ENCODE peak calls at places on chromosomes 16 and 17, in ten cellular contexts. D is foreskin fibroblast, C is keratinocyte, Z is prostate gland, N is osteocyte, E is NB4, I is astrocyte of the spinal cord, S is lower lobe of right lung, A is cardiac muscle cell, U is AG04450. K is an unnamed sample.

GRCh38 chr16:65500919-65501318 is 379.1 kb upstream of the CDH11 start:
- DNase-seq in D (peak), C (no peak), Z (no peak), N (peak), E (no peak), I (no peak), S (no peak), A (no peak), U (no peak), K (no peak)

GRCh38 chr16:30004811-30005242 is 6.0 kb downstream of the DOC2A start:
- DNase-seq in D (no peak), C (no peak), Z (no peak), N (no peak), E (no peak), I (no peak), S (no peak), A (no peak), U (no peak), K (no peak)

GRCh38 chr17:38598536-38598935 is 7.2 kb downstream of the SRCIN1 start:
- DNase-seq in D (peak), C (peak), Z (peak), N (no peak), E (peak), I (peak), S (no peak), A (peak), U (peak), K (peak)

GRCh38 chr16:54657058-54657708 is 273.5 kb upstream of the IRX5 start:
- DNase-seq in D (no peak), C (peak), Z (no peak), N (no peak), E (no peak), I (peak), S (no peak), A (no peak), U (no peak), K (no peak)

GRCh38 chr17:73586921-73587680 is 57.1 kb downstream of the SDK2 start:
- DNase-seq in D (no peak), C (no peak), Z (no peak), N (no peak), E (peak), I (no peak), S (no peak), A (no peak), U (no peak), K (no peak)

GRCh38 chr17:80851277-80851925 is 140.2 kb upstream of the CHMP6 start:
- DNase-seq in D (no peak), C (no peak), Z (no peak), N (no peak), E (no peak), I (no peak), S (no peak), A (no peak), U (no peak), K (no peak)

GRCh38 chr17:59504821-59505220 is 60.6 kb upstream of the DHX40 start:
- DNase-seq in D (no peak), C (no peak), Z (no peak), N (peak), E (no peak), I (no peak), S (no peak), A (no peak), U (no peak), K (peak)

GRCh38 chr17:72388765-72389473 is 268.1 kb downstream of the SOX9 start:
- DNase-seq in D (peak), C (no peak), Z (no peak), N (no peak), E (peak), I (peak), S (no peak), A (no peak), U (no peak), K (no peak)

GRCh38 chr17:39634384-39634871 is 2.5 kb upstream of the STARD3 start:
- DNase-seq in D (peak), C (no peak), Z (no peak), N (no peak), E (peak), I (peak), S (no peak), A (peak), U (no peak), K (no peak)

GRCh38 chr16:57720142-57720575 is 15.4 kb upstream of the KATNB1 start:
- DNase-seq in D (peak), C (no peak), Z (peak), N (no peak), E (peak), I (peak), S (no peak), A (peak), U (peak), K (no peak)

GRCh38 chr16:67283039-67283825 is 3.9 kb downstream of the PLEKHG4 start:
- DNase-seq in D (peak), C (no peak), Z (no peak), N (no peak), E (peak), I (no peak), S (peak), A (no peak), U (no peak), K (no peak)

GRCh38 chr17:16920628-16921020 is 51.3 kb downstream of the TNFRSF13B start:
- DNase-seq in D (no peak), C (no peak), Z (no peak), N (no peak), E (no peak), I (no peak), S (peak), A (no peak), U (no peak), K (no peak)

GRCh38 chr17:70521821-70522256 is 352.5 kb downstream of the KCNJ2 start:
- DNase-seq in D (peak), C (no peak), Z (peak), N (no peak), E (no peak), I (peak), S (no peak), A (no peak), U (no peak), K (no peak)

GRCh38 chr17:67035131-67036083 is 8.9 kb upstream of the CACNG1 start:
- DNase-seq in D (no peak), C (no peak), Z (no peak), N (no peak), E (no peak), I (no peak), S (peak), A (no peak), U (no peak), K (no peak)

GRCh38 chr17:32588982-32589381 is 102.2 kb downstream of the CDK5R1 start:
- DNase-seq in D (no peak), C (no peak), Z (no peak), N (no peak), E (peak), I (no peak), S (no peak), A (no peak), U (no peak), K (no peak)

GRCh38 chr16:55671206-55671973 is 15.6 kb downstream of the SLC6A2 start:
- DNase-seq in D (no peak), C (no peak), Z (no peak), N (no peak), E (no peak), I (no peak), S (no peak), A (no peak), U (no peak), K (no peak)

GRCh38 chr17:21196126-21196525 is 17.8 kb downstream of the TMEM11 start:
- DNase-seq in D (no peak), C (no peak), Z (peak), N (no peak), E (no peak), I (no peak), S (no peak), A (no peak), U (no peak), K (no peak)

GRCh38 chr17:64390066-64390465 is 594 bp downstream of the PECAM1 start:
- DNase-seq in D (no peak), C (no peak), Z (no peak), N (no peak), E (no peak), I (no peak), S (no peak), A (no peak), U (no peak), K (no peak)

GRCh38 chr16:9480503-9480902 is 389.1 kb downstream of the HAPSTR1 start:
- DNase-seq in D (no peak), C (no peak), Z (no peak), N (no peak), E (no peak), I (no peak), S (no peak), A (no peak), U (no peak), K (no peak)

GRCh38 chr16:55039042-55039441 is 108.4 kb downstream of the IRX5 start:
- DNase-seq in D (no peak), C (no peak), Z (no peak), N (no peak), E (no peak), I (no peak), S (no peak), A (no peak), U (no peak), K (peak)

GRCh38 chr16:12461201-12461600 is 342.5 kb downstream of the CPPED1 start:
- DNase-seq in D (no peak), C (no peak), Z (no peak), N (no peak), E (no peak), I (peak), S (no peak), A (no peak), U (peak), K (no peak)

GRCh38 chr17:4156750-4157381 is 13.9 kb downstream of the CYB5D2 start:
- DNase-seq in D (no peak), C (no peak), Z (no peak), N (no peak), E (no peak), I (no peak), S (no peak), A (no peak), U (no peak), K (no peak)

GRCh38 chr16:69537706-69538080 is 28.1 kb upstream of the NFAT5 start:
- DNase-seq in D (no peak), C (no peak), Z (no peak), N (no peak), E (no peak), I (no peak), S (no peak), A (no peak), U (no peak), K (no peak)

GRCh38 chr16:49827806-49828428 is 28.0 kb downstream of the ZNF423 start:
- DNase-seq in D (no peak), C (no peak), Z (no peak), N (no peak), E (no peak), I (no peak), S (no peak), A (no peak), U (no peak), K (no peak)

GRCh38 chr17:22454070-22454999 is 762.0 kb downstream of the KCNJ18 start:
- DNase-seq in D (no peak), C (no peak), Z (no peak), N (peak), E (no peak), I (no peak), S (no peak), A (no peak), U (no peak), K (no peak)

GRCh38 chr17:14197582-14197981 is 39.1 kb downstream of the CDRT15 start:
- DNase-seq in D (no peak), C (no peak), Z (no peak), N (no peak), E (no peak), I (no peak), S (no peak), A (no peak), U (no peak), K (no peak)

GRCh38 chr16:49488336-49488735 is 114.7 kb downstream of the C16orf78 start:
- DNase-seq in D (no peak), C (no peak), Z (no peak), N (no peak), E (no peak), I (no peak), S (peak), A (no peak), U (no peak), K (no peak)

GRCh38 chr16:81405702-81406113 is 38.9 kb upstream of the CMIP start:
- DNase-seq in D (peak), C (peak), Z (no peak), N (no peak), E (no peak), I (peak), S (no peak), A (no peak), U (peak), K (no peak)

GRCh38 chr17:63820963-63821561 is 6.2 kb upstream of the PSMC5 start:
- DNase-seq in D (no peak), C (no peak), Z (no peak), N (no peak), E (no peak), I (no peak), S (no peak), A (no peak), U (no peak), K (no peak)

GRCh38 chr17:74522381-74523090 is 8.7 kb downstream of the CD300LB start:
- DNase-seq in D (no peak), C (no peak), Z (no peak), N (peak), E (no peak), I (no peak), S (no peak), A (no peak), U (no peak), K (peak)

GRCh38 chr17:82013341-82013740 is 9.3 kb downstream of the CENPX start:
- DNase-seq in D (peak), C (no peak), Z (no peak), N (no peak), E (no peak), I (no peak), S (no peak), A (no peak), U (no peak), K (no peak)

GRCh38 chr17:82014971-82015310 is 7.7 kb downstream of the CENPX start:
- DNase-seq in D (no peak), C (no peak), Z (no peak), N (no peak), E (no peak), I (no peak), S (no peak), A (no peak), U (no peak), K (no peak)

GRCh38 chr17:82015311-82015971 is 7.2 kb downstream of the CENPX start:
- DNase-seq in D (no peak), C (no peak), Z (no peak), N (no peak), E (no peak), I (no peak), S (no peak), A (no peak), U (no peak), K (no peak)

GRCh38 chr17:82013772-82014321 is 8.8 kb downstream of the CENPX start:
- DNase-seq in D (no peak), C (no peak), Z (no peak), N (no peak), E (no peak), I (no peak), S (peak), A (no peak), U (no peak), K (no peak)

DNA sequence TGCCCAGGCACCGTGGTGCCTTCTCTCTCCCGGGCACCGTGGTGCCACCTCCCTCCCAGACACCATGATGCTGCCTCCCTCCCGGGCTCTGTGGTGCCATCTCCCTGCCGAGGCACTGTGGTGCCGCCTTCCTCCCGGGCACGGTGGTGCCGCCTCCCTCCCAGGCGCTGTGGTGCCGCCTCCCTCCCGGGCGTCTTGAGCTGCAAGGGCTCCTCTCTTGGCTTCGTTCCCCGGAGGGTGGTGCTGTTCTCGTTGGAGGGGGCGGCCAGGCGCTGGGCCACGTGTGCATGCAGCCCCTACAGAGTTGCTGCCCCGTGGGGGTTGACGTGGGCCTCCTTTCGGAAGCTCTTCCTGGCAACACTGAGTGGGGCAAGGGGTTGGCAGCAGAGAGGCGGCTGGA is 8.2 kb downstream of the CENPX start:
- DNase-seq in D (no peak), C (no peak), Z (no peak), N (no peak), E (no peak), I (no peak), S (no peak), A (no peak), U (no peak), K (no peak)
- TF ChIP-seq CTCF in D (no peak), C (peak), Z (no peak), N (no peak), E (no peak), I (no peak), S (no peak), A (no peak), U (no peak), K (no peak)

DNA sequence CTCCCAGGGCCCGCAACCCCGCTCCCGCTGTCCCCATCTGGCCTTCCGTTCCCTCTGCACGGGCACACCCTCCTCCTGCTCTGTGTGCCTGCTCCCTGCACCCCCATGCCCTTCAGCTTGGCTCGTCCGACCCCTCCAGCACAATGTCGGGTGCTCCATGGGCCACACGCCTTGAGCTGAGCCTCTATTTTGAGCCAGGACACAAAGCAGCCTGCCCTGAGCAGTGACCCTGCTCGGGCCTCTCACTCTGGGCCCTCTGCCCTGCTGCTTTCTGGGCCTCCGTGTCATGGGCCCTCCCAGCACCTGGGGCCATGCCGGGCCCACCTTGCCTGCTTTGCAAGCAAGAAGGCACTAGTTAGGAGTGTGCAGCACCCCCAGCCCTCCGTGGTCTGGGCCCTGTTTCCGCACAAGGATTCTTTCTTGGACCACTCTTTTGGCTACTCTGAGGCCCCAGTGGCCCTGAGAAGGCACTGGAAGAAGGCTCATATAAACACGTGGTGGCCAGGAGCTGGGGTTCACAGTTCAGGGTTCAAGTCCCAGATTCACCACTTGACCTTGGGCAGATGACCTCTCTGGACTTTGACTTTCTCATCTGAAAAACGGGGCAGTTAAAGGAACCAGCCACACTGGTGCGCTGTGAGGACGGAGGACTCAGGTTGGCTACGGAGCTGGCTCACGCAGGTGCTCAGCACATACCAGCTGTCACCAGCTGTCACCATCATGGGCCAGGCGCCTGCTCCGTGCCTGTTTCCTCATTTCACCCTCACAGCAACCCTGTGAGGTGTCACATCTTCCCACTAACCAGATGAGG is 166.1 kb upstream of the GSE1 start:
- DNase-seq in D (no peak), C (no peak), Z (no peak), N (no peak), E (no peak), I (no peak), S (no peak), A (no peak), U (no peak), K (no peak)
- TF ChIP-seq CTCF in D (no peak), C (no peak), Z (no peak), N (no peak), E (no peak), I (no peak), S (no peak), A (no peak), U (no peak), K (no peak)

DNA sequence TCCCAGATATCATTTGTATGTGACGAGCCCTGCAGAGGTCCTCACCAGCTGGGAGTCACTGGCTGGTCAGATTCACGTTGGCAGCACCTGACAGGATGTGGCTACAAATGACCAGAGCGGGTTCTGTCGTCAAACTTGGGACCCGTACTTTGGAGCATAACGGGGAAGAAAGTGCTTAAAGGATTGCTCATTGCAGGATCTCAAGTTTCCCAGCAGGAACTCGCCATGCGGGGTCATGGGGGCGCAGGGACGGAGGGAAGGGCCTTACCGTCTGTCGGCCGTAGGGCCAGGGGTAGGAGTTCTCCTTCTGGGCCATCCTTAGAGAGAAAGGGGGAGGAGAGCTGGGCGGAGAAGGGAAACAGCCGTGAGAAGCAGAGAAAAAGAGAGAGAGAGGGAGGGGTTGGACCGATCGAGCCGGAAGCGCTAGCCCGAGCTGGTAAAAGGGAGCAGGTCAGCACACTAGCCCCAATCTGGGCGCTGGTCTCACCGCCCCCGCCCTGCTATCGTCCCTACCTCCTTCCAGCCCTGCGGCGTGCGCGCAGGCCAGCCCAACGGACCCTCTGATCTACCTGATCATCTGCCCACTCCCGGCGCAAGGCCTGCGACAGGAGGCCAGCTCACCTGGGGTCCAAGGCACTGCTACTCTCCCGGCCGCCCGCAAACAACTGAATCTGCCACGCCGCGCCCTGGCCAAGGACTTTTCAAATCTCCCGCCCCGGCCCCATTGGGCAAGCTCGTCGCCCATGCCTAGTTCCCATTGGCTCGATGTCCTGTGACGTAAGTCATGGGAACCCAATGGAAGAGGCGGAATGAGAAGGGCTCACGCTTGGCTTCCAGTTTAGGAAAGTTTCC is at the start of gene AURKB:
- DNase-seq in D (peak), C (no peak), Z (peak), N (peak), E (peak), I (peak), S (peak), A (peak), U (peak), K (peak)
- TF ChIP-seq CTCF in D (no peak), C (peak), Z (no peak), N (no peak), E (no peak), I (no peak), S (no peak), A (no peak), U (no peak), K (no peak)

GRCh38 chr17:60586288-60586974 is 13.6 kb upstream of the PPM1D start:
- DNase-seq in D (peak), C (no peak), Z (no peak), N (no peak), E (peak), I (no peak), S (no peak), A (peak), U (no peak), K (no peak)
- TF ChIP-seq CTCF in D (peak), C (peak), Z (no peak), N (peak), E (peak), I (peak), S (peak), A (peak), U (peak), K (peak)

GRCh38 chr16:71443714-71444113 is 1.9 kb upstream of the TLE7 start:
- DNase-seq in D (no peak), C (no peak), Z (no peak), N (peak), E (no peak), I (no peak), S (no peak), A (no peak), U (no peak), K (no peak)

GRCh38 chr16:71440669-71441347 is 1.0 kb downstream of the TLE7 start:
- DNase-seq in D (no peak), C (no peak), Z (no peak), N (no peak), E (peak), I (no peak), S (no peak), A (peak), U (no peak), K (no peak)

GRCh38 chr16:71442041-71442440 is at the start of gene TLE7:
- DNase-seq in D (no peak), C (no peak), Z (no peak), N (peak), E (no peak), I (no peak), S (no peak), A (no peak), U (no peak), K (no peak)

GRCh38 chr16:71439531-71439930 is 2.3 kb downstream of the TLE7 start:
- DNase-seq in D (peak), C (no peak), Z (no peak), N (no peak), E (no peak), I (no peak), S (no peak), A (no peak), U (no peak), K (no peak)

GRCh38 chr16:71441348-71441781 is 489 bp downstream of the TLE7 start:
- DNase-seq in D (peak), C (no peak), Z (no peak), N (no peak), E (no peak), I (no peak), S (no peak), A (no peak), U (no peak), K (no peak)
- TF ChIP-seq CTCF in D (peak), C (peak), Z (no peak), N (no peak), E (no peak), I (peak), S (peak), A (peak), U (peak), K (no peak)